ENCODE peak calls at places on chromosome 3, in four cellular contexts. S, C, M and H are unnamed samples.

GRCh38 chr3:100973594-100973993 is 19.6 kb downstream of the ABI3BP start:
- DNase-seq in S (no peak), M (no peak), C (no peak), H (no peak)

GRCh38 chr3:64278631-64279030 is 53.4 kb upstream of the PRICKLE2 start:
- DNase-seq in M (no peak), C (no peak), S (no peak), H (no peak)

GRCh38 chr3:11185564-11186317 is 31.4 kb downstream of the HRH1 start:
- DNase-seq in C (no peak), S (no peak), M (no peak), H (peak; percentile 83)

GRCh38 chr3:120475722-120476385 is 25.1 kb upstream of the FSTL1 start:
- DNase-seq in C (no peak), S (no peak), M (no peak), H (no peak)

GRCh38 chr3:83890763-83891135 is 1068.0 kb upstream of the CADM2 start:
- DNase-seq in C (no peak), S (no peak), M (no peak), H (no peak)

GRCh38 chr3:37494206-37494605 is 319.8 kb upstream of the LRRFIP2 start:
- DNase-seq in S (no peak), C (no peak), M (no peak), H (no peak)

GRCh38 chr3:279325-279724 is 82.8 kb downstream of the CHL1 start:
- DNase-seq in M (no peak), C (no peak), S (no peak), H (no peak)

GRCh38 chr3:22685598-22685997 is 517.5 kb upstream of the UBE2E2 start:
- DNase-seq in S (no peak), M (peak; percentile 4), C (no peak), H (peak; percentile 5)

GRCh38 chr3:32817195-32817560 is 619 bp upstream of the TRIM71 start:
- DNase-seq in M (no peak), C (no peak), S (no peak), H (no peak)

GRCh38 chr3:134029734-134030381 is at the start of gene SLCO2A1:
- DNase-seq in S (no peak), M (no peak), C (peak; percentile 79), H (no peak)

GRCh38 chr3:145094355-145094941 is 1066.5 kb downstream of the PLOD2 start:
- DNase-seq in C (no peak), S (no peak), M (no peak), H (peak; percentile 25)

GRCh38 chr3:115275897-115276296 is 128.8 kb upstream of the ZBTB20 start:
- DNase-seq in C (no peak), S (no peak), M (no peak), H (no peak)

GRCh38 chr3:80769683-80770082 is 991.8 kb downstream of the GBE1 start:
- DNase-seq in S (no peak), C (no peak), M (no peak), H (no peak)

GRCh38 chr3:175149675-175150074 is 290.5 kb downstream of the NAALADL2 start:
- DNase-seq in C (no peak), S (no peak), M (peak; percentile 1), H (no peak)

GRCh38 chr3:132445812-132446211 is 28.5 kb downstream of the DNAJC13 start:
- DNase-seq in S (no peak), M (no peak), C (no peak), H (no peak)

DNA sequence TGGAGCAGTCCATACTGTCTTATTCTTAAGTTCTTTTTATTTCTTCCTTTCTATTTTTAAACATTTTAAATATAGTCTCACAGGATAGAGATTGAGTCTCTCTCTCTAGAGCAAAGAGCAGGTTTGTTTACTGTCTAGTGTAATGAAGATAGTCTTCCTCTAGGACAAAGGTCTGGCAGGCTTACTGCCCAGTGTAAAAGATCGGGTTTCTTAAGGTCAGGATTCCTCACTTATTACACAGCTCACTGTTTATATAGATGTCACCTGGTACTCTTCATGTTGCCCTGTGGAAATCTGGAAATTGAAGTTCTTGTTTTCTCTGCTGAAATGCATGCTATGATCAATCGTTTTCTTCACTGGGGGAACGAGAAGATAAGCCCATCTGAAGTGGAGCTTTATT is 76.0 kb downstream of the ZBBX start:
- DNase-seq in M (peak; percentile 18), C (no peak), S (no peak), H (no peak)
- H3K4me2 ChIP-seq in M (no peak overlapping the region), C (no peak overlapping the region), S (no peak overlapping the region), H (no peak overlapping the region)

DNA sequence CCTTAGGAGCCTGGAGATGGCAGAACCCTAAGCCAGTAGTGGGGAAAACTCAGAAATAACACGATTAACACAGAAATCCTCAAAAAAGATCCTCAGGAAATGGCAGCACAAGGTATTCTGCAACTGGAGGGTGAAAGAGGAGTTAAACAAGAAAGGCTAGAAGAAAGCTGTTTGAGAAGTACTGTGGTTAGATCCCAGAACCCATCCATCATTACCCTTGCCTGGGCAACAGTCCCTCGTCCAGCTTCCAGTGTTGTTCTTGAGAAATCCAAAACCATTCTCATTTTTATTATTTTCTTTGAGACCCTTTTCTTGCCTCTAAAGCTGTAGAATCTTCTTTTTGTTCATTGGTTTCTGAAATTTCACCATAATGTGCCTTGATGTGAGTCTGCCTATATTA is 2.7 kb upstream of the CDCP1 start:
- DNase-seq in C (no peak), M (no peak), S (no peak), H (no peak)
- TF ChIP-seq RNF2 in C (no peak), M (no peak), S (no peak), H (no peak)

DNA sequence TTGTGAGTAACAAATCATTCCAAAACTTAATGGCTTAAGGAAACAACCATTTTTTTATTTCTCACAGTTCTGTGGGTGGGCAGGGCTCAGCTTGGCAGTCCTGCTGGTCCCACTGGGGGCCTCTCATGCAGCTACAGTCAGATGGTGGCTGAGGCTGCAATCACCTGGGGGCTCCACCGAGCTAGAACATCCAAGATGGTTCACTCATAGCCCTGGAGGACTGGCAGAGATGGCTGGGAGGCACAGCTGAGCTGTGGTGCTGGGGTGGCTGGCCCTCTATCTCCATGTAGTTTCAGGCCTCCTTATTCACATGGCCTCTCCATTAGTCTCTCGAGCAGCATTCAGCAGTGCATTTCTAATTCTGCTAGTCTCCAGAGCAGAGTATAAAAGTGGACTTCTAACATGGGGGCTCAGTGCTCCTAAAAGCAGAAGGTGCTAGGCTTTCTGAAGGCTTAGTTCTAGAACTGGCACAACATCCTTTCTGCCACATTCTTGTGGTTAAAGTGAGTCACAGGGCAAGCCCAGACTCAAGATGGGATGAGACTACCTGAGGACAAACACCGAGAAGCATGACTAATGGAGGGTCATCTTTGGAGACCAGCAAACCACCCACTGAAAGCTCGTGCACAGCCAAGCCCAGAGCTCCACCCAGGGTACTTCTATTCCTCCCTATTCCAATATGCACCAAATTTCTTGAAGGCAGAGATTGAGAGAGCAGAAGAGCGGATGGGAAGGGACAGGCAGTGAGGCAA is 6.3 kb downstream of the CAV3 start:
- DNase-seq in S (no peak), M (peak; percentile 16), C (no peak), H (peak; percentile 91)
- H3K4me2 ChIP-seq in S (no peak overlapping the region), M (no peak overlapping the region), C (no peak overlapping the region), H (peak overlapping the region; percentile 91)

GRCh38 chr3:113084777-113085176 is 94.0 kb downstream of the GTPBP8 start:
- DNase-seq in C (no peak), M (no peak), S (no peak), H (no peak)
- TF ChIP-seq RNF2 in C (no peak), M (no peak), S (no peak), H (no peak)